ENCODE peak calls at places on chromosome 7, in ten cellular contexts. A is NB4, S is skeletal muscle cell, Q is heart left ventricle, K is A673, E is hepatocyte, W is gastrocnemius medialis, G is bronchial epithelial cell, L is HepG2, M is AG10803. V is an unnamed sample.

GRCh38 chr7:44112231-44112996 is 8.3 kb downstream of the AEBP1 start:
- DNase-seq in A (no peak), S (no peak), Q (no peak), K (no peak), E (no peak), W (no peak), G (no peak), L (no peak), M (no peak), V (no peak)

GRCh38 chr7:45601094-45601493 is 26.9 kb downstream of the ADCY1 start:
- DNase-seq in A (no peak), S (no peak), Q (peak), K (no peak), E (no peak), W (no peak), G (no peak), L (no peak), M (no peak), V (no peak)

GRCh38 chr7:86784765-86785164 is 141.1 kb downstream of the GRM3 start:
- DNase-seq in A (no peak), S (no peak), Q (no peak), K (no peak), E (no peak), W (no peak), G (no peak), L (no peak), M (no peak), V (no peak)

GRCh38 chr7:32221056-32221455 is 150.8 kb upstream of the PDE1C start:
- DNase-seq in A (no peak), S (no peak), Q (no peak), K (no peak), E (no peak), W (no peak), G (no peak), L (no peak), M (no peak), V (no peak)

GRCh38 chr7:157612664-157613561 is 276.1 kb downstream of the DNAJB6 start:
- DNase-seq in A (peak), S (no peak), Q (peak), K (peak), E (peak), W (no peak), G (no peak), L (no peak), M (no peak), V (no peak)

GRCh38 chr7:50092579-50093411 is at the start of gene ZPBP:
- DNase-seq in A (peak), S (no peak), Q (peak), K (peak), E (peak), W (no peak), G (peak), L (peak), M (peak), V (no peak)

GRCh38 chr7:51139796-51140195 is 176.8 kb downstream of the COBL start:
- DNase-seq in A (no peak), S (no peak), Q (no peak), K (no peak), E (no peak), W (no peak), G (peak), L (no peak), M (no peak), V (no peak)

GRCh38 chr7:158325530-158326381 is 261.9 kb downstream of the PTPRN2 start:
- DNase-seq in A (no peak), S (no peak), Q (no peak), K (no peak), E (peak), W (no peak), G (peak), L (peak), M (no peak), V (peak)

GRCh38 chr7:75879771-75880184 is 944 bp downstream of the RHBDD2 start:
- DNase-seq in A (peak), S (no peak), Q (no peak), K (peak), E (no peak), W (no peak), G (peak), L (no peak), M (no peak), V (no peak)

DNA sequence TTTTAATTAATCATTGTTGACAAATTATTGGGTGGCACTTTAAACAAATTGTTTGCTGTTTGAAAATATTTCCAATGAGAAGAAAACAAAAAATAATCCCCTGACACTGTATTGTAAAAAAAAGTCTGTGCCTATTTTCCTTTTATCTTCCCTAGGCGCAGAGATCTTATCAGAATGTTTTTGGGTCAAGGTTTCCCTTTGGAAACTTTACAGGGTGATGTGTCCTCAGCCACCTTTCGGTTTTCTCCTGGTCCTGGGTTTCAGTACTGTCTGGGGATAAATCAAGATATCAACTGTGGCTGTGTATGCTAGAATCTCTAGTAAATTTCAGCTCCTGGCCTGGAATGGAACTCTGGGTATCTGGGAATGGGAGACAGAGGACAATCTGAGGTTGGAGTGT is 1.4 kb downstream of the ZNF107 start:
- DNase-seq in A (no peak), S (no peak), Q (no peak), K (no peak), E (no peak), W (no peak), G (no peak), L (peak), M (no peak), V (no peak)
- H3K4me3 ChIP-seq in A (peak), S (no peak), Q (no peak), K (peak), E (no peak), W (no peak), G (no peak), L (no peak), M (peak), V (peak)

GRCh38 chr7:16564023-16564380 is 37.4 kb downstream of the LRRC72 start:
- DNase-seq in A (no peak), S (no peak), Q (no peak), K (no peak), E (no peak), W (no peak), G (no peak), L (no peak), M (no peak), V (no peak)
- H3K4me3 ChIP-seq in A (no peak), S (no peak), Q (no peak), K (no peak), E (no peak), W (no peak), G (no peak), L (no peak), M (no peak), V (no peak)

DNA sequence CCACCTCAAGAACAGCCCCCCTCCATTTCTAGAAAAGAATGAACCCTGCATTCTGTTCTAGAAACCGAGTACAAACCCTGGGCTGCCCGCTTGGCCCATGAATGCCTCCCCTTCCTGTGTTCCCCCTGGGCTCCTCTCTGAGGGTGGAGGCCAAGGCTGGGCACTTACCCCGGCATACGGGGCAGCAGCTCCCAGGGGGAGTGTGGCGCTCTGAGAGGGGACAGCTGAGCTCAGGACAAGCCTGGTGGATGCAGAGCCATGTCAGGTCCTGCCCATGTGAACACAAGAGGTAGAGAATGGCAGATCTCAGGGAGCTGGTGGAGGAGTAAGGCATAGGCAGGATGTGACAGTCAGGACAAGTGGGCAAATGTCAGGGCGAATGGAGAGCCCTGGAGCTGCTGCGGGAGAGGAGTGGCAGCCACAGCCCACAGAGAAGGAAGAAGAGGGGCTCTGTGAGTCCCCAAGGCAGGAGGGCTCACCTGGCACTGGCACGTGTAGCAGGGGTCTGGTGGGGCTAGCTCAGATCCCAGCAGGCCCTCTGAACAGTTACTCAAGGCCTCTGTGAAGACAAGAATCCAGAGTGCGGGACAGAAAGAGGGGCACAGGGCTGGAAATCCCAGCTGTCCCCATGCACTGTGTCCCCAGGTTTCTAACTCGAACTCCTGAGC is 18.9 kb downstream of the ATP6V1F start:
- DNase-seq in A (no peak), S (no peak), Q (no peak), K (no peak), E (no peak), W (peak), G (no peak), L (no peak), M (no peak), V (no peak)
- H3K4me3 ChIP-seq in A (no peak), S (no peak), Q (no peak), K (no peak), E (no peak), W (no peak), G (no peak), L (no peak), M (no peak), V (no peak)

GRCh38 chr7:105677803-105678583 is 96.7 kb upstream of the EFCAB10 start:
- DNase-seq in A (peak), S (no peak), Q (peak), K (peak), E (no peak), W (peak), G (no peak), L (no peak), M (peak), V (no peak)
- H3K4me3 ChIP-seq in A (peak), S (no peak), Q (peak), K (peak), E (no peak), W (peak), G (no peak), L (no peak), M (no peak), V (no peak)

GRCh38 chr7:41881313-41882130 is 178.6 kb upstream of the INHBA start:
- DNase-seq in A (peak), S (no peak), Q (peak), K (no peak), E (no peak), W (peak), G (no peak), L (no peak), M (no peak), V (no peak)
- H3K4me3 ChIP-seq in A (peak), S (no peak), Q (no peak), K (no peak), E (no peak), W (no peak), G (no peak), L (no peak), M (no peak), V (no peak)

DNA sequence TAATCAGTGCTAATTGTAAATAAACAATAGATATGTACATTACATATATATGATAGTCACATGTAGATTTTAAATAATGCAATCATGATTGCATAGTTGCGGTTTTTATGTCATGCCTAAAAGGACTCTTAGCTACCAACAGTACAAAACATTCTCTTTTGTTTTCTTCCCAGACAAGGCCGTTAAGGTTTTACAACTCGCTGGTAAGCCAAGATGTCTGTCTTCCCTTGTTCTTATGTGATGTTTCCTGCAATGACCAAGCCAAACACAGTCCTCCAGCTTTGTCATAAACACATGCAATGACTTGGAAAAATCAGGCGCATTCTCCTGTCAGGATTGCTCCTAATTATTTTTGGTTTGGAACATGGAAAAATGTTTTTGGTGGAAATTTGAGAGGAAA is 192.3 kb upstream of the GLI3 start:
- DNase-seq in A (no peak), S (no peak), Q (no peak), K (no peak), E (no peak), W (no peak), G (no peak), L (no peak), M (no peak), V (no peak)
- H3K4me3 ChIP-seq in A (no peak), S (no peak), Q (no peak), K (no peak), E (no peak), W (no peak), G (no peak), L (no peak), M (no peak), V (no peak)

GRCh38 chr7:90119178-90119971 is 34.9 kb upstream of the STEAP1 start:
- DNase-seq in A (no peak), S (no peak), Q (peak), K (peak), E (peak), W (no peak), G (no peak), L (no peak), M (peak), V (peak)
- H3K4me3 ChIP-seq in A (no peak), S (peak), Q (peak), K (peak), E (no peak), W (peak), G (peak), L (no peak), M (peak), V (peak)